ENCODE peak calls at places on chromosomes 11 and 22, in eight cellular contexts. F is amniotic stem cell; D is psoas muscle; L is NCI-H345; U is naive thymus-derived CD8-positive, alpha-beta T cell; T is HCEC 1CT; O is T-helper 1 cell; Q is stimulated activated CD4-positive, alpha-beta T cell treated with anti-CD3 and anti-CD28 coated beads, TNF-alpha, amount 100 ng/mL, for 48 hours. M is an unnamed sample.

GRCh38 chr11:128629516-128630106 is 42.3 kb upstream of the ETS1 start:
- DNase-seq in Q (no peak), F (no peak), U (no peak), D (no peak), T (no peak), O (no peak), L (no peak), M (no peak)

GRCh38 chr22:34296456-34296855 is 376.2 kb upstream of the LARGE1 start:
- DNase-seq in L (no peak), Q (no peak), D (no peak), O (no peak), F (no peak), T (no peak), U (no peak), M (no peak)

GRCh38 chr11:46381046-46381835 is at the start of gene MDK:
- DNase-seq in D (peak; percentile 64), F (no peak), U (no peak), Q (no peak), O (no peak), T (no peak), L (peak; percentile 58), M (no peak)

GRCh38 chr11:134666273-134667174 is 254.5 kb upstream of the B3GAT1 start:
- DNase-seq in U (no peak), D (no peak), Q (no peak), L (no peak), T (no peak), O (no peak), F (no peak), M (no peak)

GRCh38 chr11:518463-519202 is 11.6 kb upstream of the RNH1 start:
- DNase-seq in D (peak; percentile 98), O (peak; percentile 88), T (peak; percentile 97), L (no peak), F (peak; percentile 87), Q (peak; percentile 83), U (peak; percentile 93), M (peak; percentile 87)

GRCh38 chr11:64854534-64855502 is 10.4 kb upstream of the CDC42BPG start:
- DNase-seq in L (no peak), D (peak; percentile 95), Q (no peak), U (no peak), T (peak; percentile 93), O (no peak), F (peak; percentile 85), M (no peak)

GRCh38 chr11:30387891-30388861 is 65.3 kb downstream of the ARL14EP start:
- DNase-seq in T (no peak), F (no peak), O (no peak), U (no peak), D (no peak), Q (no peak), L (no peak), M (no peak)

GRCh38 chr22:48257690-48258065 is 1495.2 kb downstream of the TBC1D22A start:
- DNase-seq in T (no peak), U (no peak), O (no peak), L (no peak), D (no peak), Q (no peak), F (no peak), M (no peak)

GRCh38 chr11:211741-212140 is 4.2 kb downstream of the RIC8A start:
- DNase-seq in O (no peak), D (peak; percentile 32), U (no peak), T (no peak), L (no peak), F (no peak), Q (no peak), M (no peak)

GRCh38 chr22:30743257-30744020 is 48.8 kb downstream of the OSBP2 start:
- DNase-seq in U (no peak), O (no peak), L (no peak), D (no peak), T (no peak), Q (no peak), F (no peak), M (no peak)

GRCh38 chr22:17807086-17807485 is 32.8 kb upstream of the BID start:
- DNase-seq in O (no peak), T (no peak), D (no peak), L (no peak), U (no peak), F (no peak), Q (no peak), M (no peak)

GRCh38 chr11:3223932-3224729 is 5.5 kb upstream of the MRGPRG start:
- DNase-seq in U (no peak), T (no peak), L (no peak), O (no peak), F (no peak), D (no peak), Q (no peak), M (no peak)

GRCh38 chr11:3202759-3203158 is 15.9 kb downstream of the MRGPRG start:
- DNase-seq in U (peak; percentile 7), O (no peak), T (no peak), F (no peak), L (no peak), Q (no peak), D (peak; percentile 17), M (no peak)

GRCh38 chr11:84091212-84091986 is 805.2 kb upstream of the CCDC90B start:
- DNase-seq in Q (no peak), L (no peak), F (no peak), D (no peak), O (no peak), T (no peak), U (no peak), M (no peak)

GRCh38 chr22:16961477-16962186 is 46.4 kb downstream of the GAB4 start:
- DNase-seq in U (no peak), O (no peak), Q (no peak), T (no peak), F (no peak), D (no peak), L (no peak), M (no peak)

GRCh38 chr11:19536131-19536530 is 176.5 kb upstream of the NAV2 start:
- DNase-seq in U (no peak), T (no peak), L (no peak), F (no peak), D (no peak), Q (no peak), O (no peak), M (no peak)

GRCh38 chr22:25558341-25558740 is 6.1 kb upstream of the GRK3 start:
- DNase-seq in U (no peak), T (no peak), D (no peak), F (no peak), O (no peak), Q (no peak), L (no peak), M (no peak)

GRCh38 chr11:65208785-65209710 is 27.3 kb downstream of the CAPN1 start:
- DNase-seq in L (no peak), O (no peak), T (no peak), D (no peak), U (no peak), Q (no peak), F (no peak), M (no peak)

GRCh38 chr11:35031869-35032268 is 107.1 kb upstream of the CD44 start:
- DNase-seq in T (peak; percentile 44), Q (no peak), O (no peak), L (no peak), D (no peak), U (no peak), F (no peak), M (no peak)

GRCh38 chr11:124199702-124200101 is 16.6 kb downstream of the OR10D3 start:
- DNase-seq in F (no peak), D (no peak), T (peak; percentile 63), U (no peak), O (no peak), Q (no peak), L (no peak), M (no peak)

GRCh38 chr22:35892192-35892591 is 136.4 kb downstream of the RBFOX2 start:
- DNase-seq in D (no peak), T (peak; percentile 61), Q (no peak), U (no peak), L (no peak), O (no peak), F (no peak), M (no peak)

GRCh38 chr11:130999992-131000770 is 83.9 kb upstream of the SNX19 start:
- DNase-seq in O (no peak), D (no peak), T (peak; percentile 99), F (peak; percentile 63), U (no peak), L (no peak), Q (no peak), M (no peak)

GRCh38 chr11:848380-848931 is 5.8 kb downstream of the TSPAN4 start:
- DNase-seq in F (no peak), O (peak; percentile 55), U (peak; percentile 68), D (no peak), Q (peak; percentile 35), T (no peak), L (peak; percentile 60), M (peak; percentile 71)

GRCh38 chr11:70048279-70049024 is 29.7 kb upstream of the ANO1 start:
- DNase-seq in U (no peak), Q (no peak), O (no peak), F (no peak), D (no peak), L (no peak), T (no peak), M (no peak)

GRCh38 chr11:99489561-99489960 is 468.8 kb downstream of the CNTN5 start:
- DNase-seq in F (no peak), U (no peak), D (no peak), Q (no peak), O (no peak), L (no peak), T (no peak), M (no peak)

GRCh38 chr22:38864361-38865191 is 7.4 kb downstream of the CBX6 start:
- DNase-seq in U (no peak), L (no peak), Q (no peak), D (peak; percentile 63), F (no peak), T (no peak), O (no peak), M (no peak)

GRCh38 chr11:57771365-57771764 is 9.8 kb downstream of the CTNND1 start:
- DNase-seq in L (no peak), T (no peak), U (no peak), O (no peak), D (no peak), F (no peak), Q (no peak), M (no peak)

GRCh38 chr11:96738311-96738710 is 348.5 kb downstream of the JRKL start:
- DNase-seq in D (no peak), O (no peak), U (no peak), L (no peak), T (no peak), Q (no peak), F (no peak), M (no peak)

GRCh38 chr22:37659897-37660708 is 1.6 kb downstream of the PDXP start:
- DNase-seq in O (no peak), Q (no peak), U (no peak), D (no peak), L (no peak), F (no peak), T (no peak), M (no peak)

GRCh38 chr11:120054753-120055045 is 83.2 kb downstream of the TRIM29 start:
- DNase-seq in O (no peak), U (no peak), L (no peak), F (no peak), T (no peak), D (no peak), Q (no peak), M (no peak)

GRCh38 chr22:20803696-20804324 is 29.9 kb downstream of the SERPIND1 start:
- DNase-seq in T (peak; percentile 21), F (no peak), L (no peak), O (peak; percentile 10), D (no peak), U (peak; percentile 14), Q (no peak), M (no peak)